ENCODE peak calls at places on chromosomes 2 and 18, in seven cellular contexts. V is GM12878, C is HepG2, T is H1, L is GM12891, P is K562, B is SK-N-SH. N is an unnamed sample.

GRCh38 chr2:241009601-241010530 is 11.4 kb downstream of the SNED1 start:
- DNase-seq in L (peak; percentile 68), C (no peak), T (no peak), P (no peak), B (peak; percentile 79), V (no peak), N (no peak)

GRCh38 chr2:161990036-161990435 is 84.0 kb downstream of the DPP4 start:
- DNase-seq in L (no peak), V (no peak), P (no peak), T (no peak), B (no peak), C (no peak), N (no peak)

GRCh38 chr2:75525434-75526308 is 35.1 kb downstream of the EVA1A start:
- DNase-seq in B (no peak), T (no peak), C (no peak), V (no peak), P (no peak), L (no peak), N (no peak)

GRCh38 chr2:68466361-68466777 is 725 bp downstream of the FBXO48 start:
- DNase-seq in T (no peak), L (no peak), C (peak; percentile 15), B (no peak), P (peak; percentile 11), V (no peak), N (no peak)

GRCh38 chr2:105645971-105646370 is 98.7 kb upstream of the NCK2 start:
- DNase-seq in T (no peak), L (no peak), V (no peak), B (no peak), P (no peak), C (no peak), N (no peak)

GRCh38 chr2:214808481-214808931 is 977 bp downstream of the BARD1 start:
- DNase-seq in C (no peak), V (no peak), B (no peak), T (no peak), L (no peak), P (no peak), N (no peak)

GRCh38 chr2:9573013-9573708 is 17.5 kb upstream of the ADAM17 start:
- DNase-seq in C (no peak), V (no peak), T (no peak), P (no peak), L (no peak), B (no peak), N (no peak)

GRCh38 chr2:15752552-15753232 is 161.0 kb downstream of the DDX1 start:
- DNase-seq in T (no peak), L (no peak), P (no peak), C (no peak), B (no peak), V (no peak), N (no peak)

GRCh38 chr2:114543106-114543806 is 100.8 kb downstream of the DPP10 start:
- DNase-seq in V (no peak), T (no peak), P (no peak), B (no peak), L (no peak), C (peak; percentile 68), N (no peak)

GRCh38 chr2:85383850-85384249 is 26.3 kb downstream of the CAPG start:
- DNase-seq in P (no peak), C (no peak), T (no peak), V (no peak), L (no peak), B (no peak), N (no peak)

GRCh38 chr2:147172493-147173185 is 672.2 kb upstream of the ACVR2A start:
- DNase-seq in T (no peak), V (no peak), B (no peak), L (no peak), C (no peak), P (no peak), N (no peak)

GRCh38 chr18:27135504-27136207 is 49.5 kb downstream of the CHST9 start:
- DNase-seq in V (no peak), T (no peak), B (no peak), C (no peak), L (no peak), P (no peak), N (no peak)

GRCh38 chr2:117942958-117943672 is 70.8 kb downstream of the CCDC93 start:
- DNase-seq in C (no peak), B (no peak), P (no peak), T (no peak), V (no peak), L (no peak), N (no peak)

GRCh38 chr2:40256649-40257048 is 195.2 kb downstream of the SLC8A1 start:
- DNase-seq in L (no peak), V (no peak), B (peak; percentile 50), C (peak; percentile 12), P (no peak), T (peak; percentile 51), N (no peak)

GRCh38 chr2:223721746-223722145 is 115.6 kb downstream of the AP1S3 start:
- DNase-seq in B (no peak), C (no peak), V (no peak), P (no peak), L (no peak), T (no peak), N (no peak)

GRCh38 chr2:201447116-201447515 is 4.1 kb downstream of the TRAK2 start:
- DNase-seq in V (no peak), C (no peak), P (no peak), B (no peak), T (no peak), L (no peak), N (no peak)

GRCh38 chr2:52805901-52806410 is 961.6 kb upstream of the CHAC2 start:
- DNase-seq in T (no peak), P (no peak), B (no peak), C (no peak), L (no peak), V (no peak), N (no peak)
- TF ChIP-seq TAF1 in T (no peak), P (no peak), B (no peak), C (no peak), L (no peak), V (no peak), N (no peak)

DNA sequence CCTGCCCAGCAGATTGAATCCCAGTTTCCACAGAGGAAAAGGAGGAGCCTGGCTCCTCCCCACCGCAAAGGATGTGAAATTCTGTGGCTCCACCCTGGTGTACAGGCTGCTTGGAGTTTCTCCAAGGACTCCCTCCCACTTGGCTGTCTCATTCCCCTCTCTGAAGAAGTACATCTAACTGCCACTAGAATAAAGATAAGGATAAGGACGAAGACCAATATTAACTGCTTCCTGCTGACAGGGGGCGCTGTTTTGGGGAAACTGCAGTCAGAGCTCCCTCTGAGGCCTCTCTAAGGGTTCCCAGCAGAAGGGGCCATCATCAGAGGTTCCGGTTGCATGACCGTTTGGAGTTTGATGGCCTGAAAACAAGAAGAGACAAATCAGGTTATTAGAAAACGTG is 790.9 kb downstream of the CPS1 start:
- DNase-seq in C (peak; percentile 2), P (no peak), L (no peak), V (no peak), B (no peak), T (no peak), N (no peak)
- TF ChIP-seq TAF1 in C (no peak), P (no peak), L (no peak), V (no peak), B (no peak), T (no peak), N (no peak)

DNA sequence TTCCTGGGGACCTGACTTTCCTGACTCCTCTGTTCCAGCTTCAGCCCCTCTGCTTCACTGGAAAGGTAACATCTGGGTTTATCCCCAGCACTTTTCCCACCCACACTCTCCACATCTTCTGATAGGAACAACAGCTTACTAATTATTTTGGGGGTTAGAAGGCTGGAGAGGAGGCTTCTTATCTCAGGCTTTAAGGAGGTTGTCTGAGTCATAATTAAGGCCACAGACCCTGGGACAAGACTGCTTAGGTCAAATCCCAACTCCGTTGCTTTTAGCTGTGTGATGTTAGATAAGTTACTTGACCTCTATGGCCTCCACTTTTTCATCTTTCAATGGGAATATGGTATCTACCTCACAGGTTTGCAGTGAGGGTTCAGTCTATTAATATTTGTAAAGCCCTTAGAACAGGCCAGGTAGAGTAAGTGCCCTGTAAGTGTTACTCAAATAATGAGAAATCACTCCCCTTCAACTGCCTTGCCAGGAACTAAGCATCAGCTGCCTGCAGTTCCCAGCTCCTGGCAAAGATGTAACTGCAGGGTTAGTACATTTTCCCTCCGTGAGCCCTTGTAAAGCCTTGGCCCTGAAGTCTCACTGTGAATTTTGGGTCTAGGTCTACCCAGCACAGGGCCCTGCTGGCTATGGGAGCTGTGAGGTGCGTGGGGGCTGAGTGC is 123.6 kb downstream of the MTX2 start:
- DNase-seq in P (no peak), C (no peak), V (no peak), L (no peak), B (no peak), T (no peak), N (no peak)
- TF ChIP-seq TAF1 in P (no peak), C (no peak), V (no peak), L (no peak), B (no peak), T (no peak), N (no peak)

GRCh38 chr2:229942671-229943070 is 20.4 kb downstream of the FBXO36 start:
- DNase-seq in C (no peak), B (no peak), P (no peak), L (no peak), T (no peak), V (no peak), N (no peak)

GRCh38 chr2:229947544-229947943 is 25.2 kb downstream of the FBXO36 start:
- DNase-seq in L (no peak), B (no peak), C (no peak), T (no peak), P (no peak), V (no peak), N (no peak)

GRCh38 chr2:229945975-229946374 is 23.7 kb downstream of the FBXO36 start:
- DNase-seq in V (no peak), B (no peak), L (no peak), T (no peak), C (no peak), P (no peak), N (no peak)

GRCh38 chr2:229943770-229944449 is 21.6 kb downstream of the FBXO36 start:
- DNase-seq in T (no peak), B (no peak), L (no peak), P (no peak), V (no peak), C (no peak), N (no peak)

GRCh38 chr2:229943171-229943570 is 20.9 kb downstream of the FBXO36 start:
- DNase-seq in V (no peak), T (no peak), L (no peak), P (peak; percentile 10), B (no peak), C (no peak), N (no peak)
- TF ChIP-seq TAF1 in V (no peak), T (no peak), L (no peak), P (no peak), B (no peak), C (no peak), N (no peak)